ENCODE peak calls at places on chromosomes 4 and X, in nine cellular contexts. S is lower leg skin, O is heart right ventricle, M is HFF-Myc, X is pancreas, U is HL-60, Q is ovary, C is GM20000, P is MCF 10A. H is an unnamed sample.

GRCh38 chr4:108080752-108081151 is 88.0 kb downstream of the LEF1 start:
- DNase-seq in S (no peak), X (no peak), U (no peak), O (no peak), M (no peak), C (no peak), Q (no peak), P (no peak), H (no peak)

GRCh38 chr4:473575-474457 is 25.1 kb downstream of the ZNF721 start:
- DNase-seq in O (peak), U (peak), S (peak), P (peak), Q (peak), C (peak), M (peak), X (peak), H (peak)

GRCh38 chr4:47716017-47716416 is 121.8 kb downstream of the CORIN start:
- DNase-seq in C (no peak), U (no peak), M (no peak), S (no peak), P (no peak), Q (no peak), X (no peak), O (no peak), H (no peak)

GRCh38 chrX:9598344-9598743 is 133.5 kb downstream of the TBL1X start:
- DNase-seq in Q (no peak), M (no peak), P (no peak), U (no peak), X (no peak), O (no peak), C (no peak), S (peak), H (no peak)

GRCh38 chr4:99248714-99249113 is 29.7 kb upstream of the ADH6 start:
- DNase-seq in X (no peak), Q (no peak), P (peak), O (no peak), C (no peak), U (no peak), M (no peak), S (no peak), H (no peak)

GRCh38 chrX:150094996-150095395 is 156.7 kb upstream of the EOLA2 start:
- DNase-seq in P (no peak), S (no peak), U (no peak), Q (no peak), M (no peak), O (no peak), C (no peak), X (no peak), H (no peak)

GRCh38 chrX:16828126-16828908 is 41.8 kb downstream of the RBBP7 start:
- DNase-seq in O (no peak), C (no peak), P (peak), U (peak), S (no peak), Q (no peak), M (no peak), X (no peak), H (no peak)

GRCh38 chr4:71107732-71108131 is 114.3 kb downstream of the DCK start:
- DNase-seq in U (no peak), M (no peak), Q (no peak), O (no peak), X (no peak), P (no peak), S (no peak), C (no peak), H (no peak)

GRCh38 chrX:71652405-71652804 is 14.9 kb upstream of the LOC101059915 start:
- DNase-seq in C (peak), S (no peak), X (no peak), U (peak), P (peak), O (no peak), M (peak), Q (no peak), H (no peak)

GRCh38 chrX:15465347-15465746 is 27.8 kb downstream of the PIR start:
- DNase-seq in S (no peak), P (peak), M (peak), Q (no peak), X (no peak), O (no peak), U (no peak), C (peak), H (peak)

GRCh38 chr4:144820115-144820514 is 174.2 kb downstream of the HHIP start:
- DNase-seq in C (no peak), U (no peak), O (no peak), X (no peak), Q (no peak), S (no peak), P (no peak), M (peak), H (no peak)

GRCh38 chr4:73822389-73822788 is 14.1 kb upstream of the CXCL6 start:
- DNase-seq in S (no peak), C (no peak), Q (no peak), M (no peak), U (no peak), X (no peak), O (no peak), P (peak), H (no peak)

GRCh38 chrX:69319376-69319775 is 154.1 kb upstream of the PJA1 start:
- DNase-seq in C (no peak), Q (no peak), M (no peak), P (no peak), O (no peak), U (no peak), X (no peak), S (peak), H (no peak)

GRCh38 chr4:147019061-147019460 is 73.4 kb upstream of the TTC29 start:
- DNase-seq in C (peak), P (peak), S (peak), X (peak), O (peak), M (peak), Q (no peak), U (peak), H (peak)

GRCh38 chr4:6262176-6262575 is 7.5 kb upstream of the WFS1 start:
- DNase-seq in O (no peak), P (no peak), X (peak), C (no peak), S (no peak), Q (no peak), M (no peak), U (no peak), H (no peak)

GRCh38 chr4:183355405-183355804 is 33.2 kb upstream of the CLDN24 start:
- DNase-seq in O (no peak), X (no peak), Q (no peak), P (peak), M (no peak), S (no peak), C (no peak), U (no peak), H (no peak)

GRCh38 chr4:1410491-1411325 is 4.5 kb upstream of the NKX1-1 start:
- DNase-seq in O (peak), X (peak), P (peak), M (peak), Q (peak), S (peak), C (peak), U (peak), H (no peak)

GRCh38 chr4:146342600-146343192 is 128.4 kb downstream of the REELD1 start:
- DNase-seq in C (peak), O (no peak), M (no peak), Q (no peak), X (no peak), S (no peak), P (peak), U (no peak), H (no peak)

GRCh38 chr4:121939690-121940089 is 12.2 kb downstream of the TRPC3 start:
- DNase-seq in P (no peak), S (no peak), X (no peak), C (no peak), M (no peak), O (no peak), Q (no peak), U (no peak), H (no peak)

GRCh38 chr4:11773798-11774197 is 345.1 kb upstream of the HS3ST1 start:
- DNase-seq in X (no peak), U (no peak), M (no peak), O (no peak), S (no peak), Q (no peak), P (peak), C (no peak), H (no peak)

GRCh38 chr4:54840430-54840829 is 182.7 kb downstream of the KIT start:
- DNase-seq in S (no peak), M (no peak), X (no peak), Q (no peak), P (no peak), O (no peak), C (no peak), U (no peak), H (no peak)
- TF ChIP-seq CTCF in S (no peak), M (no peak), X (no peak), Q (no peak), P (no peak), O (no peak), C (no peak), U (no peak), H (no peak)

GRCh38 chrX:56764975-56765791 is 36.1 kb downstream of the NBDY start:
- DNase-seq in C (peak), X (no peak), P (no peak), Q (no peak), M (no peak), O (no peak), U (peak), S (peak), H (peak)
- TF ChIP-seq CTCF in C (no peak), X (no peak), P (no peak), Q (no peak), M (no peak), O (no peak), U (no peak), S (no peak), H (no peak)

GRCh38 chr4:128378668-128379067 is 91.1 kb upstream of the PGRMC2 start:
- DNase-seq in S (no peak), M (no peak), U (no peak), C (no peak), P (no peak), X (no peak), Q (no peak), O (no peak), H (no peak)

GRCh38 chr4:128380306-128380705 is 92.7 kb upstream of the PGRMC2 start:
- DNase-seq in P (no peak), Q (no peak), U (peak), S (no peak), C (no peak), M (no peak), O (no peak), X (no peak), H (no peak)

GRCh38 chr4:128379860-128380259 is 92.2 kb upstream of the PGRMC2 start:
- DNase-seq in O (peak), X (peak), C (peak), P (peak), S (no peak), M (no peak), Q (no peak), U (peak), H (peak)

GRCh38 chr4:128376303-128376702 is 88.7 kb upstream of the PGRMC2 start:
- DNase-seq in C (no peak), P (no peak), S (no peak), Q (no peak), O (no peak), M (no peak), U (no peak), X (no peak), H (no peak)

GRCh38 chr4:128376958-128377357 is 89.3 kb upstream of the PGRMC2 start:
- DNase-seq in P (no peak), C (no peak), O (no peak), M (no peak), X (no peak), Q (no peak), S (no peak), U (no peak), H (no peak)
- TF ChIP-seq CTCF in P (no peak), C (no peak), O (no peak), M (no peak), X (no peak), Q (no peak), S (no peak), U (no peak), H (no peak)

DNA sequence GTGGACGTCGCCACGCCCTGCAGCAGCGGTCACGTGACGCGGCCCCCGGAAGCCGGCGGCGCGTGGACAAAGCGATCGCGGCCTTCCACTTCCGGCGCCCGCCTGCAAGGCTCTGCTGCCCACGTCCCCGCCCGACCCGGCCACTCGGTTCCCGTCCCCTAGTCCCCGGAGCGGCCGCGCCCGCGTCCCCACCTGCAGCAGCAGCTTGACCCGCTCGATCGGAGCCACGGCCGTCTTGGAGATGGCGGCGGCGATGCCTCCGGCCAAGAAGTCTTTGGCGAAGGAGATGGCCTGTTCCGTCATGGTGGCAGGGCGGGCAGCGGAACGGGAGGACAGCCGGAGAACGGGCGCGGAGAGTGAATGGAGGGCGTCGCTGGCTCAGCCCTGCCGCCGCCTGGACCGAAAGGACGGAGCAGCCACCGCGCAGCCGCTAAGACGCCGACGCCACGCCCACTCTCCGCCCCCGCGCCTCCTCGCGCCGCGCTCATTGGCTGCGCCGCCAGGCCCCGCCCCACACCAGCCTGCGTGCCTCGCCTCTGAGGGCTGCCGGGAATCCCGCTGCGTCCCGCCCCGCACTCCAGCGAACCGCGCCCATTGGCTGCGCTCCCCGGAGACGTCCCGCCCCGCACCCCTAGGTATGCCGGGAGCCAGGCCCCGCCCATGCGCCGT is at the start of gene SLC25A6:
- DNase-seq in M (peak), S (peak), C (peak), O (peak), X (peak), U (peak), Q (peak), P (peak), H (peak)
- TF ChIP-seq CTCF in M (no peak), S (peak), C (no peak), O (no peak), X (no peak), U (no peak), Q (peak), P (no peak), H (no peak)

GRCh38 chrX:41084360-41085104 is 713 bp upstream of the USP9X start:
- DNase-seq in M (peak), X (peak), C (peak), P (peak), U (peak), Q (peak), S (peak), O (peak), H (peak)
- TF ChIP-seq CTCF in M (no peak), X (no peak), C (no peak), P (no peak), U (no peak), Q (peak), S (peak), O (no peak), H (no peak)

H was measured in GM10248.